ENCODE peak calls at places on chromosomes 13 and 19, in seven cellular contexts. One of them, this sample, is unnamed.

GRCh38 chr13:89695343-89696257 is 1651.9 kb upstream of the MIR17HG start:
- DNase-seq in H9: peak; percentile 46
- DNase-seq in mesendoderm: peak; percentile 77
- DNase-seq in IMR-90: peak; percentile 8
- DNase-seq in neuronal stem cell: peak; percentile 57
- DNase-seq in H1: peak; percentile 82
- DNase-seq in trophoblast cell: peak; percentile 71
- DNase-seq in this sample: peak; percentile 65

GRCh38 chr13:32528358-32528757 is 10.2 kb downstream of the N4BP2L2 start:
- DNase-seq in H9: no peak
- DNase-seq in mesendoderm: no peak
- DNase-seq in IMR-90: peak; percentile 8
- DNase-seq in neuronal stem cell: no peak
- DNase-seq in H1: no peak
- DNase-seq in trophoblast cell: no peak
- DNase-seq in this sample: no peak

GRCh38 chr13:110627761-110628476 is 12.6 kb downstream of the NAXD start:
- DNase-seq in H9: no peak
- DNase-seq in mesendoderm: no peak
- DNase-seq in IMR-90: no peak
- DNase-seq in neuronal stem cell: no peak
- DNase-seq in H1: no peak
- DNase-seq in trophoblast cell: no peak
- DNase-seq in this sample: no peak

GRCh38 chr13:113086991-113087922 is 18.3 kb upstream of the F7 start:
- DNase-seq in H9: no peak
- DNase-seq in mesendoderm: no peak
- DNase-seq in IMR-90: no peak
- DNase-seq in neuronal stem cell: no peak
- DNase-seq in H1: no peak
- DNase-seq in trophoblast cell: no peak
- DNase-seq in this sample: no peak

GRCh38 chr13:94667190-94667589 is 45.2 kb downstream of the SOX21 start:
- DNase-seq in H9: no peak
- DNase-seq in mesendoderm: no peak
- DNase-seq in IMR-90: no peak
- DNase-seq in neuronal stem cell: no peak
- DNase-seq in H1: no peak
- DNase-seq in trophoblast cell: no peak
- DNase-seq in this sample: no peak

GRCh38 chr13:88707652-88708051 is 1036.5 kb downstream of the SLITRK5 start:
- DNase-seq in H9: no peak
- DNase-seq in mesendoderm: no peak
- DNase-seq in IMR-90: no peak
- DNase-seq in neuronal stem cell: no peak
- DNase-seq in H1: no peak
- DNase-seq in trophoblast cell: no peak
- DNase-seq in this sample: no peak

GRCh38 chr13:67036694-67037093 is 193.4 kb downstream of the PCDH9 start:
- DNase-seq in H9: no peak
- DNase-seq in mesendoderm: no peak
- DNase-seq in IMR-90: no peak
- DNase-seq in neuronal stem cell: no peak
- DNase-seq in H1: no peak
- DNase-seq in trophoblast cell: no peak
- DNase-seq in this sample: no peak

GRCh38 chr19:6059996-6060599 is 50.2 kb downstream of the RFX2 start:
- DNase-seq in H9: no peak
- DNase-seq in mesendoderm: no peak
- DNase-seq in IMR-90: no peak
- DNase-seq in neuronal stem cell: no peak
- DNase-seq in H1: no peak
- DNase-seq in trophoblast cell: no peak
- DNase-seq in this sample: no peak

GRCh38 chr19:29596885-29597525 is 9.1 kb upstream of the POP4 start:
- DNase-seq in H9: no peak
- DNase-seq in mesendoderm: peak; percentile 32
- DNase-seq in IMR-90: peak; percentile 40
- DNase-seq in neuronal stem cell: peak; percentile 20
- DNase-seq in H1: no peak
- DNase-seq in trophoblast cell: peak; percentile 10
- DNase-seq in this sample: peak; percentile 10

GRCh38 chr13:113950451-113951245 is 23.2 kb downstream of the C13orf46 start:
- DNase-seq in H9: no peak
- DNase-seq in mesendoderm: no peak
- DNase-seq in IMR-90: no peak
- DNase-seq in neuronal stem cell: no peak
- DNase-seq in H1: no peak
- DNase-seq in trophoblast cell: no peak
- DNase-seq in this sample: no peak

GRCh38 chr13:22451345-22451744 is 729.4 kb upstream of the SGCG start:
- DNase-seq in H9: no peak
- DNase-seq in mesendoderm: no peak
- DNase-seq in IMR-90: no peak
- DNase-seq in neuronal stem cell: peak; percentile 86
- DNase-seq in H1: no peak
- DNase-seq in trophoblast cell: peak; percentile 46
- DNase-seq in this sample: peak; percentile 16

GRCh38 chr19:33671211-33671610 is 49.5 kb downstream of the CHST8 start:
- DNase-seq in H9: no peak
- DNase-seq in mesendoderm: no peak
- DNase-seq in IMR-90: no peak
- DNase-seq in neuronal stem cell: no peak
- DNase-seq in H1: no peak
- DNase-seq in trophoblast cell: no peak
- DNase-seq in this sample: no peak

GRCh38 chr19:46416077-46416709 is 2.8 kb upstream of the CCDC8 start:
- DNase-seq in H9: peak; percentile 95
- DNase-seq in mesendoderm: peak; percentile 96
- DNase-seq in IMR-90: peak; percentile 75
- DNase-seq in neuronal stem cell: peak; percentile 95
- DNase-seq in H1: peak; percentile 95
- DNase-seq in trophoblast cell: peak; percentile 65
- DNase-seq in this sample: peak; percentile 91

GRCh38 chr19:772730-773436 is 22.0 kb downstream of the MISP start:
- DNase-seq in H9: peak; percentile 83
- DNase-seq in mesendoderm: peak; percentile 53
- DNase-seq in IMR-90: no peak
- DNase-seq in neuronal stem cell: no peak
- DNase-seq in H1: no peak
- DNase-seq in trophoblast cell: no peak
- DNase-seq in this sample: no peak

GRCh38 chr19:741506-742131 is 9.3 kb upstream of the MISP start:
- DNase-seq in H9: peak; percentile 65
- DNase-seq in mesendoderm: peak; percentile 85
- DNase-seq in IMR-90: no peak
- DNase-seq in neuronal stem cell: no peak
- DNase-seq in H1: no peak
- DNase-seq in trophoblast cell: peak; percentile 41
- DNase-seq in this sample: no peak

GRCh38 chr19:21158523-21159135 is 16.8 kb downstream of the ZNF431 start:
- DNase-seq in H9: no peak
- DNase-seq in mesendoderm: no peak
- DNase-seq in IMR-90: peak; percentile 68
- DNase-seq in neuronal stem cell: no peak
- DNase-seq in H1: no peak
- DNase-seq in trophoblast cell: peak; percentile 5
- DNase-seq in this sample: peak; percentile 12

GRCh38 chr13:103516009-103516795 is 450.0 kb upstream of the SLC10A2 start:
- DNase-seq in H9: no peak
- DNase-seq in mesendoderm: no peak
- DNase-seq in IMR-90: no peak
- DNase-seq in neuronal stem cell: no peak
- DNase-seq in H1: no peak
- DNase-seq in trophoblast cell: no peak
- DNase-seq in this sample: no peak

GRCh38 chr19:32388393-32388724 is 17.2 kb upstream of the DPY19L3 start:
- DNase-seq in H9: no peak
- DNase-seq in mesendoderm: no peak
- DNase-seq in IMR-90: no peak
- DNase-seq in neuronal stem cell: no peak
- DNase-seq in H1: no peak
- DNase-seq in trophoblast cell: no peak
- DNase-seq in this sample: no peak

GRCh38 chr13:82962422-82962821 is 919.9 kb downstream of the SLITRK1 start:
- DNase-seq in H9: no peak
- DNase-seq in mesendoderm: no peak
- DNase-seq in IMR-90: no peak
- DNase-seq in neuronal stem cell: no peak
- DNase-seq in H1: no peak
- DNase-seq in trophoblast cell: no peak
- DNase-seq in this sample: no peak

GRCh38 chr19:18501351-18501750 is 20.5 kb downstream of the ELL start:
- DNase-seq in H9: no peak
- DNase-seq in mesendoderm: no peak
- DNase-seq in IMR-90: no peak
- DNase-seq in neuronal stem cell: no peak
- DNase-seq in H1: no peak
- DNase-seq in trophoblast cell: no peak
- DNase-seq in this sample: no peak

GRCh38 chr19:3687774-3688706 is 12.2 kb downstream of the PIP5K1C start:
- DNase-seq in H9: peak; percentile 71
- DNase-seq in mesendoderm: peak; percentile 58
- DNase-seq in IMR-90: no peak
- DNase-seq in neuronal stem cell: no peak
- DNase-seq in H1: no peak
- DNase-seq in trophoblast cell: peak; percentile 91
- DNase-seq in this sample: no peak

GRCh38 chr13:37344051-37344450 is 238.6 kb upstream of the CSNK1A1L start:
- DNase-seq in H9: no peak
- DNase-seq in mesendoderm: no peak
- DNase-seq in IMR-90: no peak
- DNase-seq in neuronal stem cell: no peak
- DNase-seq in H1: no peak
- DNase-seq in trophoblast cell: no peak
- DNase-seq in this sample: no peak
- H3K4ac ChIP-seq in H9: no peak overlapping the region
- H3K4ac ChIP-seq in mesendoderm: no peak overlapping the region
- H3K4ac ChIP-seq in IMR-90: no peak overlapping the region
- H3K4ac ChIP-seq in neuronal stem cell: no peak overlapping the region
- H3K4ac ChIP-seq in H1: no peak overlapping the region
- H3K4ac ChIP-seq in trophoblast cell: no peak overlapping the region
- H3K4ac ChIP-seq in this sample: no peak overlapping the region

GRCh38 chr19:2111886-2112285 is 15.2 kb downstream of the IZUMO4 start:
- DNase-seq in H9: no peak
- DNase-seq in mesendoderm: no peak
- DNase-seq in IMR-90: no peak
- DNase-seq in neuronal stem cell: no peak
- DNase-seq in H1: no peak
- DNase-seq in trophoblast cell: no peak
- DNase-seq in this sample: no peak

GRCh38 chr19:2110822-2111221 is 14.1 kb downstream of the IZUMO4 start:
- DNase-seq in H9: no peak
- DNase-seq in mesendoderm: peak; percentile 33
- DNase-seq in IMR-90: no peak
- DNase-seq in neuronal stem cell: no peak
- DNase-seq in H1: peak; percentile 75
- DNase-seq in trophoblast cell: no peak
- DNase-seq in this sample: no peak

GRCh38 chr19:2111425-2111824 is 14.7 kb downstream of the IZUMO4 start:
- DNase-seq in H9: no peak
- DNase-seq in mesendoderm: no peak
- DNase-seq in IMR-90: no peak
- DNase-seq in neuronal stem cell: no peak
- DNase-seq in H1: no peak
- DNase-seq in trophoblast cell: no peak
- DNase-seq in this sample: no peak

GRCh38 chr19:2109278-2109864 is 12.7 kb downstream of the IZUMO4 start:
- DNase-seq in H9: no peak
- DNase-seq in mesendoderm: no peak
- DNase-seq in IMR-90: no peak
- DNase-seq in neuronal stem cell: no peak
- DNase-seq in H1: no peak
- DNase-seq in trophoblast cell: no peak
- DNase-seq in this sample: no peak

DNA sequence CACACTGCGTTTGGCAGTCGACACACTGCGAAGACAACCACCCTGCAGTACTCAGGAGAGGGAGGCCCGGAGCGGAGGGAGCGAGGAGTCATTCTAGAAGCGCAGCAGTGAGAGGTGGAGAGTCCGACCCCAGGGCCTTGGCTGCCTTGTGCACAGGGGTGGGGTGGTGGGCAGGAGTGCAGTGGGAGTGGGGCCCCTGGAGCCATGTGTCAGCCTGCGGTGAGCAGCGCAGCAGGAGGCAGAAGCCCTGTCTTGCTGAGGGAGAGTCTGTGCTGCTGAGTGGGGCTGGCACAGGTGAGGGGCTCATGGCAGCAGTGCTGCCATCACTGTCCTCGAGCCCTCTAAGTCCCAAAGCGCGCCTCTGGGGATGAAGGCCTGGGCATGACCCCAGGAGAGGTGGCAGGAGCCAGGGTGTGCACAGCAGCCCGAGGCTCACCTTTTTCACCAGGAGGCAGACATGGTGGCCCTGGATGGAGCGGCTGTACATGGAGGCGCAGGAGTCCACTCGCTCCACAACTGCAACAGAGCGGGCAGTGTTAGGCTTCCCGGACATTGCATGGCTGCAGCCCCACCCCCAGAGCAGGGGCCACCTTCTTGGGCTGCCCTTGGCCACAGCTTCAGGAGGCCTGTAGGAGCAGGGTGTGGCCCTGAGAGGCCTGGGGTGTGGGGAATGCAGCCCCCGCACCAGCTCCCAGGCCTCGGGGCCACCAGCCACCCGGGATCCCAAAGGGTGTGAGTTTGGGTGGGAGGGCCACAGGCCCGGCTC is 11.7 kb downstream of the IZUMO4 start:
- DNase-seq in H9: no peak
- DNase-seq in mesendoderm: no peak
- DNase-seq in IMR-90: no peak
- DNase-seq in neuronal stem cell: no peak
- DNase-seq in H1: no peak
- DNase-seq in trophoblast cell: no peak
- DNase-seq in this sample: no peak
- H3K4ac ChIP-seq in H9: no peak overlapping the region
- H3K4ac ChIP-seq in mesendoderm: no peak overlapping the region
- H3K4ac ChIP-seq in IMR-90: no peak overlapping the region
- H3K4ac ChIP-seq in neuronal stem cell: no peak overlapping the region
- H3K4ac ChIP-seq in H1: no peak overlapping the region
- H3K4ac ChIP-seq in trophoblast cell: no peak overlapping the region
- H3K4ac ChIP-seq in this sample: no peak overlapping the region

GRCh38 chr19:10692673-10693264 is 8.5 kb upstream of the QTRT1 start:
- DNase-seq in H9: peak; percentile 54
- DNase-seq in mesendoderm: peak; percentile 42
- DNase-seq in IMR-90: no peak
- DNase-seq in neuronal stem cell: no peak
- DNase-seq in H1: no peak
- DNase-seq in trophoblast cell: no peak
- DNase-seq in this sample: no peak
- H3K4ac ChIP-seq in H9: no peak overlapping the region
- H3K4ac ChIP-seq in mesendoderm: no peak overlapping the region
- H3K4ac ChIP-seq in IMR-90: no peak overlapping the region
- H3K4ac ChIP-seq in neuronal stem cell: no peak overlapping the region
- H3K4ac ChIP-seq in H1: no peak overlapping the region
- H3K4ac ChIP-seq in trophoblast cell: no peak overlapping the region
- H3K4ac ChIP-seq in this sample: no peak overlapping the region

DNA sequence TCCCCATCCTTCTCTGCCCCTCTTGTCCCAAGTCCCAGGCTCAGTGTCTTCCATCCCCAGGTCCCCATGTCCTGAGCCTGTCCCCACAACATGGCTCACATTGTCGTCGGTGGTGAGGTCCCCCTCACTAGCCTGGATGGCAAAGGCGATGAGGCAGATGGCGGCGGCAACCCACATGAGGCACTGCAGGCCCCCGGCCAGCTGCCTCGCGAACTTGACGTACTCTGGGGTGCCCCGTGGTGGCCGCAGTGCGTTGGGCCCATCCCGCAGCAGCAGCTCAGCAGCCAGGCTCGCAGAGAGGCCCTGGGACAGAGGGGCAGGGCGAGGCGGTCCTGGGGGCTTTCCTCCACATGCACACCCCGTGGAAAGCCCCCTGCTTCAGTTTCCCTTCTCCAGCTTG is 1.1 kb downstream of the ATP4A start:
- DNase-seq in H9: no peak
- DNase-seq in mesendoderm: no peak
- DNase-seq in IMR-90: no peak
- DNase-seq in neuronal stem cell: no peak
- DNase-seq in H1: no peak
- DNase-seq in trophoblast cell: no peak
- DNase-seq in this sample: no peak
- H3K4ac ChIP-seq in H9: no peak overlapping the region
- H3K4ac ChIP-seq in mesendoderm: no peak overlapping the region
- H3K4ac ChIP-seq in IMR-90: no peak overlapping the region
- H3K4ac ChIP-seq in neuronal stem cell: no peak overlapping the region
- H3K4ac ChIP-seq in H1: no peak overlapping the region
- H3K4ac ChIP-seq in trophoblast cell: no peak overlapping the region
- H3K4ac ChIP-seq in this sample: no peak overlapping the region

This sample was measured in mesenchymal stem cell.